ENCODE peak calls at places on chromosomes 12 and 14, in four cellular contexts. L is GM12878, P is SK-N-SH, C is K562. Y is an unnamed sample.

GRCh38 chr14:21042918-21043317 is 756 bp downstream of the RNASE7 start:
- DNase-seq in L (no peak), P (no peak), C (no peak), Y (no peak)

GRCh38 chr14:96083667-96084320 is 44.6 kb downstream of the C14orf132 start:
- DNase-seq in P (no peak), C (no peak), L (no peak), Y (no peak)

GRCh38 chr12:54384591-54385041 is at the start of gene ZNF385A:
- DNase-seq in L (no peak), C (no peak), P (no peak), Y (no peak)

GRCh38 chr12:68479261-68479581 is 131.5 kb upstream of the RAP1B start:
- DNase-seq in L (no peak), P (peak), C (no peak), Y (peak)

GRCh38 chr14:63624701-63625100 is 17.0 kb downstream of the WDR89 start:
- DNase-seq in C (no peak), L (no peak), P (no peak), Y (no peak)

GRCh38 chr12:107523760-107524558 is 161.6 kb upstream of the PWP1 start:
- DNase-seq in C (no peak), P (no peak), L (no peak), Y (no peak)

GRCh38 chr12:56186957-56187356 is 2.3 kb downstream of the SMARCC2 start:
- DNase-seq in P (no peak), C (no peak), L (no peak), Y (no peak)

GRCh38 chr12:66036317-66036716 is 94.2 kb downstream of the LLPH start:
- DNase-seq in L (no peak), P (no peak), C (no peak), Y (peak)

GRCh38 chr14:75513911-75514672 is 8.2 kb upstream of the BATF start:
- DNase-seq in P (no peak), C (no peak), L (peak), Y (no peak)

GRCh38 chr14:75515631-75515999 is 6.7 kb upstream of the BATF start:
- DNase-seq in C (no peak), P (no peak), L (no peak), Y (no peak)

GRCh38 chr14:75518625-75519024 is 3.6 kb upstream of the BATF start:
- DNase-seq in L (no peak), P (no peak), C (peak), Y (no peak)

GRCh38 chr14:75511201-75511600 is 11.1 kb upstream of the BATF start:
- DNase-seq in C (no peak), P (no peak), L (no peak), Y (no peak)

GRCh38 chr14:75514673-75515630 is 7.3 kb upstream of the BATF start:
- DNase-seq in C (peak), L (peak), P (no peak), Y (peak)
- TF ChIP-seq USF2 in C (no peak), L (no peak), P (no peak), Y (no peak)

DNA sequence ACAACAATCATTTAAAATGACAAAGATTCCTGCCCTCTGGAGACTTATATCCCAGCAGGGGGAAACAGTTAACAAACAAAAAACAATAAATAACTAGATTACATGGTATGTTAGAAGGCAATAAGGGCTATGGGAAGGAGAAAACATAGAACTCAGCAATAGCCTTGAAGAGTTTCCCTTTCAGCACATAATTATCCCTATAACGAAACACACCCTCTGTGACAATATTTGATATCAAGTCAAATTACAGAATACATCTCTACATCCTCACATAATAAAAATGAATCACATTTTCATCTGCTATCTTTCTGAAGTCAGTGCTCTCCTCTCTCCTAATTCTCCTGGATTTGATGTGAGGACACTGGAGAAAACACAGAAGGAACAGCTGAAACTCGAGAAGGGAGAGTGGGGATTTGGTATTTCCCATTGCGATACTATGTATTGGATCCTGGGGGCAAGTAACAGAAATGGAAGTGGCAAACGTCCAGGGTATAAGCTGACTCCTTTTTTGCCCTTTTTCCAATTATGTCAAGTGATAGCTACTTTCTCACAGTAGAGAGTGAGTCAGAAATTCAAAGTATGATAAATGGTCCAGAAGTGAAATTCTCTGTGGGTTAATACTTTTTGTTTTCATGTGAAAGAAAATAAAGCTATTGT is 9.7 kb upstream of the PTGER2 start:
- DNase-seq in L (no peak), C (no peak), P (no peak), Y (no peak)
- TF ChIP-seq RCOR1 in L (no peak), C (no peak), P (no peak), Y (no peak)

DNA sequence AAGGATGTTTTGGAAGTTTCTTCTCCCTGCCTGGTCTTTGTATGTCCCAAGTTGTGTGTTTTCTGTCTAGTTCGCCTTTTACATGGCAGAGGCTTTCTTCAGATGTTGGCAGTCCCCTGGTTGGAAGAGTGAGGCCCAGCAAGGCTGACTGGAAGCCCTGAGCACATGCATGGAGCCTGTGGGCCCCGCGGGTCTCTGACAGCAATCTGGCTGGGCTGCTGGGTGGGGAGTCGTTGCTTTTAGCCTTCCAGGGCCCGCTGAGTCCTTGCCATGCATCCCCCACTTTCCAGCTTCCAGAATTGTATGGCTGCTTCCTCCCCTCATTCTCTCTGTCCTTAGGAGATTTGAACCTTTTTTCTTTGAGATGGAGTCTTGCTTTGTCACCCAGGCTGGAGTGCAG is 25.3 kb downstream of the ANKRD9 start:
- DNase-seq in C (no peak), L (no peak), P (no peak), Y (no peak)
- TF ChIP-seq MXI1 in C (no peak), L (no peak), P (no peak), Y (no peak)

GRCh38 chr12:49869816-49870500 is 27.1 kb upstream of the BCDIN3D start:
- DNase-seq in L (no peak), P (no peak), C (no peak), Y (no peak)

GRCh38 chr12:49868952-49869815 is 26.3 kb upstream of the BCDIN3D start:
- DNase-seq in C (peak), P (peak), L (no peak), Y (peak)

GRCh38 chr12:49871263-49871561 is 28.3 kb upstream of the BCDIN3D start:
- DNase-seq in P (no peak), C (no peak), L (no peak), Y (no peak)

GRCh38 chr12:49872381-49872780 is 29.5 kb upstream of the BCDIN3D start:
- DNase-seq in C (no peak), L (no peak), P (no peak), Y (no peak)

DNA sequence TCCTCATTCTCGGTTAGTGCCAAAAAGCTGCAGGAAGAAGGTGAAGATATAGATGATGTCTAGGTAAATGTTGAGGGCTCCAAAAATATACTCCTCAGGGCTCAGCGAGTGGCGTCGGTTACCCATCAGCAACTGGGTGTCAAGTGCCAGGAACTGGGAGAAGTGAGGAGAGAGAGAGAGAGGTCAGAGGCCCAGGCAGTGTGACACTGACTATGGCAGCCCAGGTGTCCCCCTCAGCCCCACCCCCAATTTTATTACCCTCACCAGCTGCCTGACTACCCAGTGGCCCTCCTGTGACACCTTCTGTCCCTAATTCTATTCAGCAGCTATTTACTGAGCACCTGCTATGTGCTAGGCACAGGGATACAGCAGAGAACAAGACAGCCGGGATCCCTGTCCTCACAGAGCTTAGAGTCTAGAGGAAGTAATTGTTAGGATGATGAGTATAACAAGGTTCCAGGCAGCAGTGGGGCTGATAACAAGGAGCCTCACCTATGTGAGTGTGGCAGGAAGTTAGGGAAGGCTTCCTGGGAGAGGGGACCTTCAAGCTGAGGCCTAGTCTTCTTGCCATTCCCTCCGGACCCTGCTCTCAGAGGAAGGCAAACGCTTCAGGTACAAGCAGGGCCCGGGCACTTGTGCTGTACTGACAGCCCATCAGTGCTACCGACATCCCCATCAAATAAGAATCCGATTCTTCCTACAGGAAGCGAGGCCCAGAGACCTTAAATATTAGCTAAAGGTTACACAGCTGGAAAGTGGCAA is 27.8 kb upstream of the BCDIN3D start:
- DNase-seq in L (no peak), C (no peak), P (no peak), Y (no peak)
- TF ChIP-seq USF2 in L (no peak), C (no peak), P (no peak), Y (no peak)

GRCh38 chr14:22814945-22815713 is at the start of gene SLC7A7:
- DNase-seq in C (no peak), L (no peak), P (no peak), Y (no peak)
- TF ChIP-seq RCOR1 in C (no peak), L (no peak), P (no peak), Y (no peak)

GRCh38 chr14:71932229-71932951 is at the start of gene RGS6:
- DNase-seq in P (peak), L (no peak), C (no peak), Y (no peak)

GRCh38 chr14:71931492-71932228 is 569 bp upstream of the RGS6 start:
- DNase-seq in P (peak), L (no peak), C (no peak), Y (no peak)

DNA sequence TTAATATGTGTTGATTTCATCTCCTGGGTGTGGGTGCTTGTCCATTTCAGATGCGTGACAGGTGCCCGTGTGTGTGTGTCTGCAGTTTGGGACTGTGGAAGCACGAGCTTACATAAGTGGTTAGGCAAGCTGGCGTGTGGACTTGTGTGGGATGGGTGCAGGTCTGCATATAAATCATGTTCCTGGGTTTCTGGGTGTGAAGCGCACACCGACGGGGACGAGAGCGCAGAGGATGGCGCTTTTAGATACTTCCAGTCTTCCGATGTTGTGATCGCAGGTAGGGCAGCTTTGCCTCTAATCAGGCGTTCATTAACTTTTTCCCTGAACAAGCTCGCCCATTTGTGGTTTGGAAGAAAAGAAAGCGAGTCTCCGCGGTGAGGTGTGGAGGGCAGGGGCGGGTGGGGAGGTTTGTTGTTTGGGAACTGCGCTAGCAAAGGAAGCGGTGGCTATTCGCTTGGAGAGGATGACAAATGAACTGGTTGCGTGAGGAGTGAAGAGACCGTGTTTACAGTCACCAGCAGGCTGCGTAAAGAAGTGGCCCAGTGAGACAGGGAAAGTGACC is 878 bp downstream of the RGS6 start:
- DNase-seq in C (no peak), P (no peak), L (no peak), Y (no peak)
- TF ChIP-seq MXI1 in C (no peak), P (no peak), L (no peak), Y (no peak)

DNA sequence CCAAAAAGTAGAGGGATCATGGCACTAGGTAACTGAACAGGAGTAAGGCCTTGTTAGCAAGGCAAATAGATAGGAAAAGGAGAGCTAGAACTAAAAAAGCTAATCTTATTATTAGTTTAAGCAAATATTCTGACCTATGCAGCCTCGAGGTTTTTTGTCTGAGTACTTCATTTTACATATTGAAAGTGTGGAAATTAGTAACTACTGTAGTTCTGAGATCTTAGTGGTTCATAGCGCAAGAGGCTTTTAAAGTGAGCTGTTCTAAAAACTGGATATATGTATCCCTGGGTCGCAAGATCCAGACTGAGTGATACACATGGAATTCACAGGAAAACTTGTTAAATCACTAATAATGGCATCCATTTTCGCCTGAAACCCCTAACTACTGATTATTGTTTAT is 411.0 kb upstream of the SOX5 start:
- DNase-seq in L (no peak), P (no peak), C (no peak), Y (no peak)
- TF ChIP-seq USF2 in L (no peak), P (no peak), C (no peak), Y (no peak)

Y was measured in IMR-90.